ENCODE peak calls at places on chromosomes 7 and 10, in five cellular contexts. W, G, C, L and P are unnamed samples.

GRCh38 chr7:91005024-91005423 is 259.2 kb upstream of the FZD1 start:
- DNase-seq in G (no peak), C (no peak), L (no peak), W (peak; percentile 42), P (no peak)

GRCh38 chr10:126270116-126270515 is 118.2 kb downstream of the ADAM12 start:
- DNase-seq in W (no peak), L (no peak), G (no peak), C (no peak), P (no peak)

GRCh38 chr10:123945506-123945905 is 53.9 kb upstream of the CPXM2 start:
- DNase-seq in W (no peak), G (no peak), C (no peak), L (no peak), P (no peak)

GRCh38 chr7:104657134-104657533 is 328.7 kb downstream of the LHFPL3 start:
- DNase-seq in G (no peak), C (no peak), L (no peak), W (no peak), P (no peak)

GRCh38 chr7:158353606-158354570 is 233.7 kb downstream of the PTPRN2 start:
- DNase-seq in L (no peak), W (no peak), C (no peak), G (no peak), P (no peak)

GRCh38 chr10:45575966-45576597 is 96.5 kb downstream of the ZFAND4 start:
- DNase-seq in L (no peak), G (no peak), W (no peak), C (no peak), P (no peak)

GRCh38 chr10:125857185-125857760 is 23.8 kb downstream of the DHX32 start:
- DNase-seq in W (no peak), C (no peak), G (no peak), L (no peak), P (no peak)

GRCh38 chr7:154875297-154875696 is 127.6 kb downstream of the PAXIP1 start:
- DNase-seq in W (no peak), G (no peak), L (no peak), C (no peak), P (no peak)

GRCh38 chr10:129758591-129759021 is 205.5 kb downstream of the EBF3 start:
- DNase-seq in C (no peak), L (no peak), W (no peak), G (no peak), P (peak; percentile 58)

DNA sequence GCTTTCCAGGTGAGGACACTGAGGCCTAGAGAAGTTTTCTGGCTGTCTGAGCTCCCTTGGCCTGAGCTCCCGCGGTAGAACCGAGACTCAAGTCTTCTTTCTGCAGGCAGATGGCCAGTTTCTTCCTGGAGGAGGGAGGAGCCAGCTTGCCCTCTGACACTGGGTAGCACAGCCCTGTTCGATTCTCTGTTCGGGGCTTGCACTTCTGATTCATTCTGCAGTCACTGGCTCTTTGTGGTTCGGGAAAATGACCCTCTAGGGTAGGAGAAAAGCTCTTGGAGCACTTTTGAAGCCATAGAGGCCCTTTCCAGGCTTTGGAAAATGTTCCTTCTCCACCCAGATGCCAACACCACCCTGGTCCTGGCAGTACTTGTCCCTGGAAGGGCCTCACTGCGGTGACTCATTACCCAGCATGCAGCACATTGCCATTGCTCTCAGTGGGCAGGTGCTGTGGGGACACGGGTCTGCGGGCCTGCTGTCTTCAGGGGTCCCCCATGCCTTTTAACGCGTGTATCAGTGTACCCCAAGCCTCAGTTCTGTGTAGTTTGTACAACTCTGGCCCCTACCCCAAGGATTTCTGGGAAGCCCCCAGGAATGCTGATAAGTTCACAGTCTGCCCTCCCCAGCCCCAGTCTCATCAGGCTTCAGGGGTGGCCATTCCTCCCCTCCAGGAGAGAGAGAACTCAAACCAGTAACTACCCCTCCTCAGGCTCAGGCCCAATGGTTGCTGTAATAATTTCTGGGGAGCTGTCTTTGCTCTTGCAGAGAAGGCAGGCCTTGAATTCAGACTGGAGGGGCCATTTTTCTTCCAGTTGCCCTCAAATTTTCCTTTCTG is 11.9 kb downstream of the CHST3 start:
- DNase-seq in G (no peak), W (no peak), L (no peak), C (peak; percentile 80), P (no peak)
- TF ChIP-seq POLR2A in G (no peak), W (no peak), L (no peak), C (no peak), P (no peak)

GRCh38 chr7:50342616-50343114 is 38.1 kb downstream of the IKZF1 start:
- DNase-seq in L (no peak), C (no peak), G (no peak), W (no peak), P (no peak)
- H3K4me3 ChIP-seq in L (no peak overlapping the region), C (no peak overlapping the region), G (no peak overlapping the region), W (no peak overlapping the region), P (no peak overlapping the region)

GRCh38 chr7:44073664-44074348 is 8.4 kb upstream of the PGAM2 start:
- DNase-seq in W (peak; percentile 90), C (no peak), G (peak; percentile 79), L (peak; percentile 35), P (peak; percentile 72)
- TF ChIP-seq POLR2A in W (peak; percentile 10), C (no peak), G (no peak), L (peak; percentile 42), P (no peak)

GRCh38 chr7:107386543-107386900 is 83.3 kb upstream of the GPR22 start:
- DNase-seq in C (no peak), G (no peak), W (no peak), L (no peak), P (no peak)

GRCh38 chr7:107387077-107387476 is 82.8 kb upstream of the GPR22 start:
- DNase-seq in C (no peak), W (no peak), G (peak; percentile 52), L (no peak), P (peak; percentile 79)

GRCh38 chr7:107390921-107391320 is 78.9 kb upstream of the GPR22 start:
- DNase-seq in W (no peak), L (no peak), C (no peak), G (no peak), P (no peak)

GRCh38 chr7:107388604-107389003 is 81.3 kb upstream of the GPR22 start:
- DNase-seq in L (no peak), C (no peak), G (no peak), W (no peak), P (no peak)

DNA sequence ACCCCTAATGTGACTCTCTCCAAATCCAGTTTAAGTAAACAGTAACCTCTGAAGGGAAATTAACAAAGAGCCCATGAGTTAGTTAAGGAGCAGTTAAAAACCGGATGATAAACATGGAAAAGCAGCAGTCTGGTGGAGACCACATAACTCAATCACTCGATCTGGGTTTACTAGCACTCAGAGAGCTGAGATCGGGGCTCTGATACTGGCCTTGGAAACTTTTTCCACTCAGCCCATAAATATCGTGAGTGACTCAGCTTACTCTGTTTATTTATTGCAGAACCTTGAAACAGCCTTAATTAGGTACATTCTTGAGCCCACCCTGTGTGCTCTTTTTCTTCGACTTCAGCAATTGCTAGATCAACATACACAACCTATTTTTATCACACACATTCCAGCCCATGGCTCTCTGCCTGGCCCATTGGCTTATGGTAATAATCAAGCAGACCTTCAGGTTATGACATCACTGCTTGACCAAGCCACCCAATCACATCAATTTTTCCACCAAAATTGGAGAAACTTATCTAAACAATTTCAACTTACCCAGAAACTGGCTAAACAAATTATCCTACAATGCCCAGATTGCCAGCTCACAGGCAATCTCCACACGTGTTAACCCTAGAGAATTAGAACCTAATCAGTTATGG is 82.2 kb upstream of the GPR22 start:
- DNase-seq in W (no peak), L (no peak), C (no peak), G (no peak), P (no peak)
- H3K4me3 ChIP-seq in W (no peak overlapping the region), L (no peak overlapping the region), C (no peak overlapping the region), G (no peak overlapping the region), P (no peak overlapping the region)

DNA sequence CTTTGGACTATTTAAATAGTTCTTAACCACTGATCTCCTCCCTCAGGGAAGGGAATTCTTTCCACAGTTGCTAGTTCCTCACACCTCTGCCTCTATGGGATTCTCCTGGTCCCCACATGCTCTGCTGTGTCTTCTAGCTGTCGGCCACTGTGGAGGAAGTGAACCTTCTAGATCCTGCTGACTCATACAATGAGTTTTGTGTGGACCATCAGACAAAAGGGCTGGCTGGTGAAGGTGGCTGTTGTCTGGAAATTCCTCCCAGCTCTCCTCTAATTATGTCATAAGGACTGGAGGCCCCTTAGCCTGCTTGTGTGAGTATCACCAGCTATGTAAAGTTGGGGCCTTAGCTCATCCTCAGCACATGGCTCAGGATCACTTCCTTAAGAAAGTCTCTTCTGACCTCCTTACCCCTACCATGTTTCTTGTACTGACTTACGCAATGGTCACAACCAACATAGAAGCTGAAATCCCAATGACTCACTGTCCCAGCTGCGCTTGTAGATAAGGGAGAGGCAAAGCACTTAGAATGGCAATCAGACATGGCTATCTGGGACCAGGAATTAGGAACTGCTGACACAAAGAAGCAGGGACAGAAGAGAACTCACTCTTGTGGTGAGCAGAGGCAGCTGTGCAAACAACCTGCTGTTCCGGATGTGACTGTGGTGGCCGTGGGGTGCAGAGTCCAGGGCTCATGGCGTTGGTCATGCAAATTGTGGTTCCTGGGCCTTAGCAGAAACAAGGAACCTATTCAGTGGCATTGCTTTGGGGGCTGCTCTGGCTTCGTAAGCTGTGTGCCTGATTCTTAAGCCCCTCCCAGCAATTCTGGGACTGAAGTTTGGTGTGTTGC is 2.5 kb upstream of the MACC1 start:
- DNase-seq in L (peak; percentile 51), W (peak; percentile 90), C (no peak), G (peak; percentile 74), P (peak; percentile 86)
- TF ChIP-seq POLR2A in L (peak; percentile 17), W (no peak), C (no peak), G (no peak), P (no peak)

GRCh38 chr10:11179231-11180105 is 161.8 kb downstream of the CELF2 start:
- DNase-seq in G (no peak), W (no peak), L (no peak), C (no peak), P (no peak)
- H3K4me3 ChIP-seq in G (no peak overlapping the region), W (no peak overlapping the region), L (no peak overlapping the region), C (no peak overlapping the region), P (no peak overlapping the region)

GRCh38 chr10:79241629-79241989 is 105.7 kb upstream of the PPIF start:
- DNase-seq in L (no peak), W (no peak), C (no peak), G (no peak), P (no peak)

GRCh38 chr10:79241990-79242619 is 105.2 kb upstream of the PPIF start:
- DNase-seq in C (no peak), L (no peak), G (peak; percentile 82), W (peak; percentile 70), P (peak; percentile 95)

GRCh38 chr10:79244068-79244442 is 103.2 kb upstream of the PPIF start:
- DNase-seq in L (no peak), W (no peak), C (no peak), G (no peak), P (no peak)

GRCh38 chr10:79243211-79244067 is 103.8 kb upstream of the PPIF start:
- DNase-seq in C (no peak), W (no peak), L (no peak), G (peak; percentile 71), P (no peak)

GRCh38 chr10:79242620-79243152 is 104.6 kb upstream of the PPIF start:
- DNase-seq in W (no peak), C (no peak), G (peak; percentile 70), L (peak; percentile 39), P (peak; percentile 92)
- TF ChIP-seq POLR2A in W (no peak), C (no peak), G (no peak), L (peak; percentile 8), P (no peak)

DNA sequence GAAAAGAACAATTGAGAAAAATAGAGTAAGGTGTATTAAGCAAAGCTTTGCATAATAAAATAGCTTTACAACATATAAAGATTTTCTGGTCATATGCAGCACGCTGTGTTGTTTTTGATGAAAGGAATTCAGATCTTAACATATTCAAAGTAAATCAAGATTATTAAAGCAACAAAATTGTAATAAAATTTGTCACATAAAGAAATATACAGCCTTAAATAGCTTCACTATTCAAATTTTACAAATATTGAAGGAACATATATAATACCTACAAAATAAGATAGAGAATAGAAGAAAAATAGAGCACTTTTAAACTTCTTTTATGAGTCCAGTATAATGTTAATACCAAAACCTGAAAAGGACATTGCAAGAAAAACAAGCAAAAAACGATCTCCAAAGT is 749.1 kb upstream of the POT1 start:
- DNase-seq in W (no peak), L (no peak), G (no peak), C (no peak), P (no peak)
- H3K4me3 ChIP-seq in W (no peak overlapping the region), L (no peak overlapping the region), G (no peak overlapping the region), C (no peak overlapping the region), P (no peak overlapping the region)